ENCODE peak calls at places on chromosomes 7 and 10, in seven cellular contexts. U, C, K, F, N, P and W are unnamed samples.

GRCh38 chr7:41880107-41880506 is 177.2 kb upstream of the INHBA start:
- DNase-seq in N (no peak), C (no peak), U (no peak), P (no peak), K (no peak), F (no peak), W (no peak)

GRCh38 chr7:130490287-130490686 is 1.6 kb upstream of the MEST start:
- DNase-seq in P (no peak), K (no peak), F (no peak), C (no peak), N (no peak), U (no peak), W (no peak)

GRCh38 chr7:127252736-127253288 is at the start of gene GRM8:
- DNase-seq in C (peak), F (peak), N (no peak), P (peak), K (peak), U (peak), W (no peak)

GRCh38 chr7:16667355-16667754 is 21.4 kb downstream of the BZW2 start:
- DNase-seq in P (no peak), K (no peak), U (no peak), C (no peak), N (no peak), F (no peak), W (no peak)

GRCh38 chr7:79806161-79806734 is 328.4 kb upstream of the GNAI1 start:
- DNase-seq in U (no peak), N (no peak), C (no peak), K (no peak), F (no peak), P (no peak), W (no peak)

GRCh38 chr7:121016976-121017375 is 28.5 kb downstream of the CPED1 start:
- DNase-seq in U (no peak), F (no peak), P (no peak), N (no peak), K (no peak), C (no peak), W (no peak)

GRCh38 chr10:133467286-133467911 is 13.7 kb downstream of the SCART1 start:
- DNase-seq in C (no peak), U (no peak), K (no peak), P (no peak), F (no peak), N (no peak), W (no peak)

GRCh38 chr10:70774810-70775678 is 10.1 kb downstream of the TBATA start:
- DNase-seq in U (no peak), C (no peak), P (peak), K (peak), N (no peak), F (no peak), W (no peak)

GRCh38 chr7:100418930-100419659 is 9.4 kb downstream of the ZCWPW1 start:
- DNase-seq in P (no peak), N (no peak), C (no peak), U (no peak), F (no peak), K (no peak), W (no peak)

GRCh38 chr7:43590862-43591550 is 8.1 kb downstream of the STK17A start:
- DNase-seq in P (no peak), F (no peak), U (no peak), N (no peak), C (no peak), K (no peak), W (no peak)

GRCh38 chr7:93890041-93890463 is 501 bp downstream of the TFPI2 start:
- DNase-seq in F (peak), K (no peak), N (no peak), C (peak), U (peak), P (peak), W (peak)

GRCh38 chr10:110802551-110803238 is 69.0 kb upstream of the PDCD4 start:
- DNase-seq in K (peak), C (peak), U (peak), N (peak), F (peak), P (peak), W (peak)

GRCh38 chr7:84294907-84295455 is 100.4 kb upstream of the SEMA3A start:
- DNase-seq in N (no peak), C (no peak), F (no peak), P (no peak), U (no peak), K (no peak), W (no peak)

GRCh38 chr7:158473238-158473637 is 114.4 kb downstream of the PTPRN2 start:
- DNase-seq in U (no peak), N (no peak), K (no peak), C (no peak), P (peak), F (no peak), W (no peak)

GRCh38 chr10:103716206-103717160 is 138.9 kb downstream of the SH3PXD2A start:
- DNase-seq in C (no peak), K (peak), U (no peak), F (no peak), N (no peak), P (no peak), W (no peak)

GRCh38 chr7:117630501-117630900 is 150.7 kb downstream of the CFTR start:
- DNase-seq in U (no peak), P (no peak), F (no peak), C (no peak), N (no peak), K (no peak), W (no peak)

GRCh38 chr7:50640256-50640655 is 75.1 kb upstream of the DDC start:
- DNase-seq in U (no peak), K (no peak), N (no peak), F (no peak), C (no peak), P (no peak), W (no peak)

GRCh38 chr7:11831727-11832495 is at the start of gene THSD7A:
- DNase-seq in C (peak), U (peak), N (no peak), F (peak), K (peak), P (peak), W (no peak)

GRCh38 chr10:132651511-132652029 is 114.0 kb downstream of the INPP5A start:
- DNase-seq in C (no peak), P (no peak), F (no peak), U (peak), K (no peak), N (no peak), W (no peak)

GRCh38 chr7:17307033-17307432 is 8.6 kb downstream of the AHR start:
- DNase-seq in K (no peak), C (no peak), P (no peak), U (no peak), N (no peak), F (no peak), W (no peak)

GRCh38 chr10:18298256-18298655 is 158.0 kb downstream of the CACNB2 start:
- DNase-seq in C (no peak), K (no peak), U (no peak), F (no peak), P (no peak), N (no peak), W (no peak)

GRCh38 chr10:96267234-96267705 is 4.1 kb downstream of the BLNK start:
- DNase-seq in U (no peak), F (no peak), C (no peak), K (peak), N (no peak), P (no peak), W (no peak)
- H3K4me3 ChIP-seq in U (no peak), F (no peak), C (no peak), K (no peak), N (no peak), P (no peak), W (no peak)

GRCh38 chr10:78035437-78035836 is 1.8 kb downstream of the RPS24 start:
- DNase-seq in F (no peak), K (no peak), C (no peak), P (no peak), N (no peak), U (no peak), W (no peak)
- H3K4me3 ChIP-seq in F (no peak), K (no peak), C (no peak), P (peak), N (no peak), U (no peak), W (no peak)

GRCh38 chr10:97173036-97173435 is 12.7 kb downstream of the SLIT1 start:
- DNase-seq in N (no peak), U (no peak), F (no peak), K (no peak), C (no peak), P (peak), W (no peak)
- H3K4me3 ChIP-seq in N (no peak), U (no peak), F (no peak), K (no peak), C (no peak), P (no peak), W (no peak)

GRCh38 chr7:112207765-112208164 is 1.3 kb downstream of the ZNF277 start:
- DNase-seq in K (no peak), C (no peak), U (no peak), N (no peak), P (no peak), F (no peak), W (no peak)
- H3K4me3 ChIP-seq in K (no peak), C (no peak), U (no peak), N (no peak), P (peak), F (no peak), W (peak)

DNA sequence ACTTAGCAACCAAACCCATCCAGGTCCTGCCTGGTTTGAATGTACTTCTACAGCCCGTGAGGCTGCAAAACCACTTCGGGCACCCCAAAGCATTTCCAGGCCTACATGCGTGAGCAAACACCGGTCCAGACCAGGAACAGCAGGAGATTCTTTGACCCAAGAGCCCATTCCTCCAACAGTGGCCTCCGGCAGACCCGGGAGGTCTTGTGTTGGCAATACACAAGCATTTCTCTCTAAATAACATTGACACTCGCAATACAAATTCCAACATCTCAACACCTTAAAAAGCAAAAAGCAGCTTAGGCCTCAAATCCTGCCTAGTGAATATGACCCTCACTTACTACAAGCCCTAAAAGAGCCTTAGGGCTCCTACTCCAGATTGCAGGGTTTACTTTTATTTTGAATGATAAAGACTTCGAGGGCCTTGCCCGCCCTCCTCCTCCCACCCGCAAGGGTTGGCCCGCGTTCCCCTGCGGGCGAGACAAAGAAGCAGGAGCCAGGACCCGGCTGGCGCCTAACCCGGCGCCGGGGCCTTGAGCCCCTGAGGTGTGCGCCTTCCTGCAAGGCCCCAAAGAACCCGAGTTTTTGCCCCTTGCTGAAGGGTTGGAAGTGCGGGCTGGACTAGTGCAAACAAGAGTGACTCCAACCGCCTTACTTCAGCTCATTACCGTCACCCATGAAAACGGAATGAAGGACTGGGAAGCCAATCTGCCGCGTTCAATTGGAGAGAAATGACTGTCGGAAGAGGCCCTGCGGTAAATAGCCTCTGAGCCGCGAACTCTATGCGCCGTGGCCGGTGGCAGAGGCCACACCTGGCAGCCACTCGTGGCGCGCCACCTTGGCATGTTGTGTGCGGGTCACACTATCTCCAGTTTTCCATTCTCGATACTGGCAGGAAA is 3.4 kb upstream of the DLX6 start:
- DNase-seq in C (no peak), U (no peak), K (no peak), P (no peak), F (no peak), N (no peak), W (no peak)
- H3K4me3 ChIP-seq in C (no peak), U (no peak), K (no peak), P (no peak), F (no peak), N (no peak), W (no peak)

GRCh38 chr10:33334170-33334838 is at the start of gene NRP1:
- DNase-seq in K (peak), C (peak), P (peak), F (peak), U (peak), N (no peak), W (no peak)
- H3K4me3 ChIP-seq in K (peak), C (peak), P (peak), F (peak), U (peak), N (peak), W (peak)